ENCODE peak calls at places on chromosomes 12 and 14, in ten cellular contexts. D is sigmoid colon; B is stimulated activated CD4-positive, alpha-beta T cell treated with anti-CD3 and anti-CD28 coated beads, Interleukin-15, amount 100 ng/mL, for 1 hour; W is GM04504; F is stomach; I is fibroblast of mammary gland; N is A673; C is SJCRH30; V is HuH-7; S is GM10248. M is an unnamed sample.

GRCh38 chr12:25553083-25553482 is at the start of gene LMNTD1:
- DNase-seq in V (no peak), C (no peak), B (no peak), W (no peak), D (no peak), I (peak), N (no peak), F (no peak), S (no peak), M (no peak)

GRCh38 chr12:89357297-89357730 is 5.0 kb upstream of the DUSP6 start:
- DNase-seq in N (no peak), B (no peak), S (no peak), D (no peak), W (no peak), V (peak), F (no peak), C (no peak), I (no peak), M (no peak)

GRCh38 chr12:79725987-79726386 is 35.2 kb upstream of the PAWR start:
- DNase-seq in B (no peak), C (no peak), V (no peak), D (no peak), F (no peak), I (peak), W (peak), S (no peak), N (no peak), M (no peak)

GRCh38 chr14:77187649-77188012 is 6.0 kb downstream of the TMEM63C start:
- DNase-seq in W (no peak), F (peak), D (peak), B (no peak), N (no peak), V (no peak), S (no peak), I (no peak), C (no peak), M (no peak)

GRCh38 chr14:105591052-105591451 is 64.7 kb downstream of the TMEM121 start:
- DNase-seq in N (no peak), I (no peak), W (no peak), F (no peak), B (no peak), C (no peak), D (no peak), V (no peak), S (no peak), M (no peak)

GRCh38 chr12:113220593-113221180 is 577 bp upstream of the TPCN1 start:
- DNase-seq in W (no peak), I (no peak), B (no peak), D (no peak), S (no peak), N (peak), V (no peak), C (no peak), F (no peak), M (no peak)

GRCh38 chr14:94451091-94451751 is 1.4 kb downstream of the SERPINA11 start:
- DNase-seq in N (peak), B (no peak), I (no peak), S (no peak), D (no peak), V (peak), F (no peak), W (no peak), C (no peak), M (no peak)

GRCh38 chr14:90842726-90843125 is 26.5 kb upstream of the TTC7B start:
- DNase-seq in F (no peak), S (no peak), C (no peak), N (no peak), B (no peak), W (no peak), I (no peak), D (no peak), V (no peak), M (no peak)

GRCh38 chr14:20427231-20428009 is 8.5 kb downstream of the KLHL33 start:
- DNase-seq in I (peak), N (peak), F (no peak), V (peak), D (no peak), W (no peak), S (peak), B (no peak), C (peak), M (peak)

GRCh38 chr14:65910108-65910507 is 497.6 kb downstream of the FUT8 start:
- DNase-seq in C (no peak), W (peak), D (no peak), F (no peak), N (no peak), S (no peak), V (no peak), I (peak), B (no peak), M (no peak)

GRCh38 chr12:94770777-94771176 is 120.4 kb upstream of the TMCC3 start:
- DNase-seq in V (no peak), S (no peak), B (no peak), W (no peak), C (no peak), D (no peak), F (no peak), I (no peak), N (no peak), M (no peak)

GRCh38 chr14:29321646-29322045 is 555.1 kb downstream of the FOXG1 start:
- DNase-seq in S (no peak), B (no peak), I (peak), F (no peak), D (no peak), N (peak), C (no peak), V (no peak), W (no peak), M (no peak)

GRCh38 chr14:58298477-58298879 is at the start of gene ARID4A:
- DNase-seq in S (no peak), W (no peak), N (no peak), D (peak), B (peak), I (no peak), F (peak), C (no peak), V (no peak), M (no peak)

GRCh38 chr12:104722541-104723534 is 235.3 kb downstream of the SLC41A2 start:
- DNase-seq in D (no peak), S (no peak), N (no peak), W (no peak), F (no peak), I (no peak), B (no peak), V (no peak), C (peak), M (no peak)

GRCh38 chr12:132355742-132356681 is 26.6 kb upstream of the GALNT9 start:
- DNase-seq in C (peak), B (no peak), D (no peak), V (no peak), S (no peak), W (no peak), I (no peak), N (no peak), F (no peak), M (no peak)

GRCh38 chr14:101705733-101706508 is 55.6 kb upstream of the PPP2R5C start:
- DNase-seq in C (no peak), F (peak), N (peak), B (peak), W (no peak), S (no peak), V (no peak), I (no peak), D (peak), M (no peak)

GRCh38 chr12:76633415-76633814 is 73.8 kb upstream of the OSBPL8 start:
- DNase-seq in W (no peak), B (no peak), N (no peak), V (no peak), D (no peak), F (no peak), C (no peak), I (no peak), S (no peak), M (no peak)

GRCh38 chr12:14394317-14395058 is 29.0 kb downstream of the ATF7IP start:
- DNase-seq in V (peak), F (peak), N (peak), W (no peak), C (peak), D (no peak), S (peak), I (peak), B (no peak), M (no peak)

GRCh38 chr12:1915082-1915968 is 3.1 kb downstream of the CACNA2D4 start:
- DNase-seq in N (no peak), D (peak), W (no peak), C (no peak), I (no peak), F (peak), V (peak), B (no peak), S (peak), M (peak)

GRCh38 chr12:41277019-41277770 is 89.1 kb downstream of the PDZRN4 start:
- DNase-seq in W (peak), F (no peak), B (no peak), I (peak), C (peak), D (no peak), N (peak), V (peak), S (peak), M (peak)

GRCh38 chr14:99930420-99931274 is 134.6 kb upstream of the EVL start:
- DNase-seq in N (no peak), D (no peak), F (no peak), B (no peak), W (no peak), S (peak), C (peak), I (peak), V (no peak), M (peak)

GRCh38 chr14:93095742-93096510 is 19.8 kb downstream of the ITPK1 start:
- DNase-seq in D (no peak), W (no peak), S (no peak), N (no peak), C (no peak), V (no peak), B (no peak), F (no peak), I (no peak), M (no peak)

GRCh38 chr12:127457726-127458125 is 809.2 kb upstream of the TMEM132C start:
- DNase-seq in D (no peak), I (no peak), F (no peak), C (no peak), N (no peak), W (no peak), B (no peak), V (no peak), S (no peak), M (no peak)

GRCh38 chr14:71551291-71551955 is 380.8 kb upstream of the RGS6 start:
- DNase-seq in F (no peak), C (peak), W (peak), S (no peak), N (no peak), B (no peak), D (no peak), I (peak), V (no peak), M (no peak)

GRCh38 chr12:109264095-109264942 is 44.8 kb downstream of the FOXN4 start:
- DNase-seq in C (peak), I (peak), S (peak), D (peak), B (no peak), F (peak), V (peak), N (peak), W (peak), M (peak)

GRCh38 chr12:128969480-128970055 is 116.3 kb downstream of the GLT1D1 start:
- DNase-seq in S (peak), W (no peak), I (no peak), V (peak), C (peak), B (no peak), F (peak), D (no peak), N (peak), M (peak)

GRCh38 chr12:70007687-70008086 is 182.7 kb downstream of the MYRFL start:
- DNase-seq in S (no peak), W (no peak), V (no peak), C (no peak), D (no peak), I (peak), B (no peak), F (no peak), N (no peak), M (no peak)

GRCh38 chr12:68813242-68813593 is 5.2 kb downstream of the MDM2 start:
- DNase-seq in S (no peak), B (no peak), V (no peak), D (no peak), W (no peak), C (no peak), I (no peak), F (no peak), N (no peak), M (no peak)

GRCh38 chr14:22226381-22226780 is 362.6 kb downstream of the DAD1 start:
- DNase-seq in C (peak), S (no peak), F (no peak), N (peak), V (peak), I (no peak), W (no peak), D (no peak), B (no peak), M (no peak)

GRCh38 chr14:40058916-40059897 is 627.0 kb upstream of the FBXO33 start:
- DNase-seq in C (no peak), S (no peak), B (no peak), V (no peak), I (no peak), F (no peak), W (no peak), N (no peak), D (no peak), M (no peak)

GRCh38 chr14:43539210-43539609 is 967.9 kb downstream of the FSCB start:
- DNase-seq in W (no peak), F (no peak), D (no peak), I (peak), N (peak), B (no peak), C (peak), V (peak), S (no peak), M (no peak)

GRCh38 chr12:20946732-20947131 is 136.2 kb downstream of the SLCO1B3 start:
- DNase-seq in C (peak), D (no peak), F (no peak), N (peak), W (no peak), B (no peak), I (peak), S (peak), V (peak), M (peak)

GRCh38 chr14:50766338-50766886 is 64.5 kb downstream of the NIN start:
- DNase-seq in N (no peak), W (no peak), C (no peak), F (no peak), B (no peak), I (peak), V (no peak), S (no peak), D (no peak), M (no peak)

GRCh38 chr14:43803076-43803689 is 703.9 kb downstream of the FSCB start:
- DNase-seq in S (no peak), N (no peak), W (no peak), B (no peak), V (no peak), C (peak), I (no peak), D (no peak), F (no peak), M (no peak)

GRCh38 chr14:54864526-54864925 is 38.1 kb downstream of the GCH1 start:
- DNase-seq in N (no peak), V (no peak), C (no peak), I (no peak), S (no peak), F (no peak), W (no peak), D (no peak), B (no peak), M (no peak)

GRCh38 chr12:25957898-25958253 is 606 bp upstream of the RASSF8 start:
- DNase-seq in I (peak), V (peak), W (peak), C (no peak), S (no peak), N (peak), D (no peak), B (no peak), F (no peak), M (no peak)

GRCh38 chr14:90985601-90986242 is 74.7 kb downstream of the RPS6KA5 start:
- DNase-seq in C (no peak), V (no peak), N (no peak), I (no peak), S (peak), D (no peak), B (no peak), F (no peak), W (no peak), M (peak)

GRCh38 chr14:79576434-79576833 is 634.9 kb downstream of the DIO2 start:
- DNase-seq in I (peak), C (no peak), S (no peak), N (no peak), W (no peak), D (no peak), F (no peak), B (no peak), V (no peak), M (no peak)

GRCh38 chr12:28869197-28869596 is 279.9 kb upstream of the FAR2 start:
- DNase-seq in F (no peak), N (no peak), B (no peak), I (peak), C (no peak), D (no peak), W (peak), V (no peak), S (no peak), M (no peak)

M was measured in GM13976.